ENCODE peak calls at places on chromosomes 16 and 17, in six cellular contexts. X, S, D, W, V and U are unnamed samples.

GRCh38 chr17:17506893-17507464 is 10.8 kb upstream of the RASD1 start:
- DNase-seq in V (peak; percentile 86), W (peak; percentile 43), S (no peak), D (no peak), X (peak; percentile 82), U (no peak)

GRCh38 chr16:52309761-52310416 is 237.1 kb downstream of the TOX3 start:
- DNase-seq in V (no peak), W (no peak), X (no peak), D (peak; percentile 3), S (peak; percentile 28), U (no peak)

GRCh38 chr16:50247123-50247905 is 19.0 kb upstream of the ADCY7 start:
- DNase-seq in S (no peak), W (no peak), D (no peak), V (no peak), X (no peak), U (no peak)

GRCh38 chr16:25009822-25010221 is 5.3 kb downstream of the ARHGAP17 start:
- DNase-seq in W (no peak), V (no peak), X (peak; percentile 55), D (no peak), S (no peak), U (no peak)

GRCh38 chr17:6752068-6752909 is 3.6 kb upstream of the XAF1 start:
- DNase-seq in S (no peak), X (peak; percentile 63), V (no peak), W (peak; percentile 50), D (no peak), U (no peak)

GRCh38 chr16:21185659-21186325 is 25.6 kb downstream of the ZP2 start:
- DNase-seq in X (no peak), D (no peak), W (no peak), S (no peak), V (no peak), U (no peak)

GRCh38 chr16:59210955-59211541 is 476.9 kb upstream of the GOT2 start:
- DNase-seq in V (no peak), X (peak; percentile 43), S (peak; percentile 68), W (peak; percentile 33), D (no peak), U (peak; percentile 83)

GRCh38 chr17:78255029-78255656 is 23.7 kb downstream of the TMEM235 start:
- DNase-seq in V (no peak), D (no peak), X (peak; percentile 22), W (peak; percentile 45), S (no peak), U (no peak)

GRCh38 chr16:74984194-74984669 is 691 bp downstream of the WDR59 start:
- DNase-seq in S (no peak), D (no peak), X (no peak), V (no peak), W (no peak), U (no peak)

GRCh38 chr16:85557976-85558589 is 55.0 kb upstream of the GSE1 start:
- DNase-seq in X (no peak), S (no peak), D (peak; percentile 71), V (no peak), W (no peak), U (no peak)

GRCh38 chr17:46072998-46073397 is 73.9 kb downstream of the STH start:
- DNase-seq in V (no peak), W (no peak), X (no peak), D (no peak), S (no peak), U (no peak)

GRCh38 chr17:69651921-69652320 is 237.4 kb downstream of the MAP2K6 start:
- DNase-seq in S (no peak), D (no peak), W (no peak), X (no peak), V (no peak), U (no peak)

GRCh38 chr17:7887038-7887481 is 1.5 kb upstream of the CHD3 start:
- DNase-seq in W (no peak), X (no peak), S (peak; percentile 13), V (no peak), D (peak; percentile 95), U (no peak)

GRCh38 chr16:69865701-69866100 is 85.4 kb upstream of the CLEC18A start:
- DNase-seq in V (no peak), X (no peak), D (no peak), S (no peak), W (no peak), U (no peak)

GRCh38 chr16:57988929-57989328 is 11.5 kb downstream of the ZNF319 start:
- DNase-seq in S (peak; percentile 26), D (no peak), V (no peak), W (peak; percentile 20), X (no peak), U (no peak)

GRCh38 chr16:59394526-59394925 is 660.4 kb upstream of the GOT2 start:
- DNase-seq in W (no peak), X (no peak), V (no peak), D (no peak), S (no peak), U (no peak)

GRCh38 chr17:17928422-17929386 is 43.5 kb downstream of the TOM1L2 start:
- DNase-seq in V (no peak), X (no peak), W (no peak), D (no peak), S (no peak), U (no peak)

GRCh38 chr16:72951916-72952315 is 96.0 kb downstream of the ZFHX3 start:
- DNase-seq in S (no peak), V (no peak), X (no peak), W (no peak), D (no peak), U (no peak)

GRCh38 chr16:4233431-4233830 is 8.4 kb downstream of the SRL start:
- DNase-seq in W (no peak), D (no peak), S (no peak), X (no peak), V (no peak), U (no peak)

GRCh38 chr16:49204191-49204590 is 77.4 kb downstream of the CBLN1 start:
- DNase-seq in S (no peak), D (no peak), V (no peak), X (no peak), W (no peak), U (no peak)

GRCh38 chr16:84497836-84498610 is 6.4 kb downstream of the MEAK7 start:
- DNase-seq in D (no peak), W (no peak), V (peak; percentile 53), S (peak; percentile 9), X (no peak), U (no peak)

GRCh38 chr17:2710804-2711607 is 558 bp downstream of the CLUH start:
- DNase-seq in D (no peak), X (peak; percentile 42), V (no peak), S (no peak), W (no peak), U (no peak)

GRCh38 chr17:68248886-68249872 is 1.3 kb downstream of the AMZ2 start:
- DNase-seq in X (no peak), D (no peak), S (no peak), W (no peak), V (no peak), U (no peak)

GRCh38 chr17:32519769-32520701 is 33.2 kb downstream of the CDK5R1 start:
- DNase-seq in V (no peak), X (peak; percentile 31), W (no peak), S (peak; percentile 55), D (peak; percentile 86), U (peak; percentile 35)

GRCh38 chr17:81287155-81287554 is 8.0 kb downstream of the SLC38A10 start:
- DNase-seq in X (no peak), S (no peak), D (no peak), W (no peak), V (no peak), U (no peak)

GRCh38 chr16:88283596-88283995 is 99.2 kb upstream of the ZNF469 start:
- DNase-seq in V (no peak), S (no peak), W (no peak), X (no peak), D (no peak), U (no peak)

GRCh38 chr17:68706351-68706750 is 105.2 kb upstream of the FAM20A start:
- DNase-seq in D (no peak), S (no peak), X (no peak), V (no peak), W (no peak), U (no peak)

GRCh38 chr16:4383591-4384495 is 12.2 kb downstream of the VASN start:
- DNase-seq in X (peak; percentile 23), W (no peak), V (no peak), S (no peak), D (no peak), U (no peak)

GRCh38 chr17:17367931-17368330 is 64.8 kb downstream of the NT5M start:
- DNase-seq in X (no peak), W (no peak), D (no peak), V (no peak), S (no peak), U (no peak)

GRCh38 chr16:27235055-27235937 is 32.0 kb downstream of the KDM8 start:
- DNase-seq in V (peak; percentile 94), D (peak; percentile 26), W (peak; percentile 86), S (peak; percentile 52), X (peak; percentile 94), U (no peak)

GRCh38 chr17:40058865-40059264 is 3.9 kb upstream of the THRA start:
- DNase-seq in X (no peak), V (no peak), S (no peak), W (no peak), D (no peak), U (no peak)

GRCh38 chr17:17951524-17951923 is 20.7 kb downstream of the TOM1L2 start:
- DNase-seq in W (no peak), D (no peak), V (no peak), S (no peak), X (no peak), U (no peak)